ENCODE peak calls at places on chromosome 14, in six cellular contexts. F is IMR-90, W is H9, X is neuronal stem cell, O is H1, C is mesenchymal stem cell. Z is an unnamed sample.
A peak's percentile ranks its signal among the peaks of the same experiment; 100 is the strongest.

GRCh38 chr14:80996049-80996901 is 40.9 kb downstream of the TSHR start:
- DNase-seq in F (peak; percentile 84), W (no peak), X (no peak), O (no peak), C (peak; percentile 74), Z (peak; percentile 36)

GRCh38 chr14:71583705-71584104 is 348.5 kb upstream of the RGS6 start:
- DNase-seq in F (no peak), W (no peak), X (no peak), O (no peak), C (no peak), Z (no peak)

GRCh38 chr14:33848706-33849454 is 102.0 kb downstream of the EGLN3 start:
- DNase-seq in F (peak; percentile 10), W (peak; percentile 94), X (peak; percentile 85), O (peak; percentile 89), C (peak; percentile 75), Z (peak; percentile 98)

GRCh38 chr14:90676859-90677258 is 139.4 kb downstream of the TTC7B start:
- DNase-seq in F (peak; percentile 66), W (no peak), X (no peak), O (no peak), C (peak; percentile 90), Z (no peak)

GRCh38 chr14:51539571-51540037 is 112.1 kb upstream of the FRMD6 start:
- DNase-seq in F (peak; percentile 92), W (no peak), X (no peak), O (no peak), C (peak; percentile 83), Z (peak; percentile 86)

GRCh38 chr14:88245321-88245720 is 77.7 kb downstream of the KCNK10 start:
- DNase-seq in F (no peak), W (no peak), X (no peak), O (no peak), C (no peak), Z (no peak)

GRCh38 chr14:33647385-33647786 is 303.5 kb downstream of the EGLN3 start:
- DNase-seq in F (peak; percentile 91), W (no peak), X (no peak), O (no peak), C (peak; percentile 96), Z (peak; percentile 61)

GRCh38 chr14:21768116-21768874 is 94.7 kb upstream of the OR4E1 start:
- DNase-seq in F (peak; percentile 1), W (peak; percentile 58), X (peak; percentile 42), O (no peak), C (peak; percentile 14), Z (peak; percentile 86)

GRCh38 chr14:24880689-24881088 is 169.3 kb downstream of the STXBP6 start:
- DNase-seq in F (peak; percentile 20), W (no peak), X (no peak), O (no peak), C (peak; percentile 41), Z (no peak)

GRCh38 chr14:55556929-55557623 is 22.9 kb upstream of the KTN1 start:
- DNase-seq in F (peak; percentile 84), W (no peak), X (no peak), O (no peak), C (peak; percentile 77), Z (peak; percentile 20)

GRCh38 chr14:29039171-29039570 is 272.6 kb downstream of the FOXG1 start:
- DNase-seq in F (peak; percentile 50), W (no peak), X (no peak), O (no peak), C (peak; percentile 1), Z (peak; percentile 57)

GRCh38 chr14:49997991-49998390 is 105.1 kb downstream of the ARF6 start:
- DNase-seq in F (no peak), W (no peak), X (no peak), O (no peak), C (no peak), Z (no peak)

GRCh38 chr14:55212611-55213010 is 21.2 kb upstream of the DLGAP5 start:
- DNase-seq in F (no peak), W (peak; percentile 33), X (no peak), O (no peak), C (no peak), Z (no peak)

GRCh38 chr14:39426605-39427004 is 5.6 kb downstream of the FBXO33 start:
- DNase-seq in F (peak; percentile 59), W (no peak), X (no peak), O (no peak), C (peak; percentile 26), Z (peak; percentile 50)

GRCh38 chr14:20935303-20935984 is 19.8 kb upstream of the RNASE2 start:
- DNase-seq in F (no peak), W (no peak), X (no peak), O (no peak), C (no peak), Z (no peak)

GRCh38 chr14:103205541-103205906 is 82.3 kb downstream of the TNFAIP2 start:
- DNase-seq in F (no peak), W (no peak), X (no peak), O (no peak), C (no peak), Z (no peak)

GRCh38 chr14:103207038-103207403 is 83.8 kb downstream of the TNFAIP2 start:
- DNase-seq in F (no peak), W (peak; percentile 80), X (no peak), O (peak; percentile 69), C (peak; percentile 27), Z (peak; percentile 71)

GRCh38 chr14:103207404-103208072 is 84.3 kb downstream of the TNFAIP2 start:
- DNase-seq in F (no peak), W (peak; percentile 36), X (no peak), O (no peak), C (peak; percentile 29), Z (no peak)

GRCh38 chr14:103204852-103205540 is 81.7 kb downstream of the TNFAIP2 start:
- DNase-seq in F (peak; percentile 28), W (no peak), X (no peak), O (no peak), C (no peak), Z (peak; percentile 60)

GRCh38 chr14:103206023-103206481 is 82.8 kb downstream of the TNFAIP2 start:
- DNase-seq in F (no peak), W (no peak), X (no peak), O (no peak), C (no peak), Z (no peak)
- H3K27ac ChIP-seq in F (no peak overlapping the region), W (no peak overlapping the region), X (no peak overlapping the region), O (no peak overlapping the region), C (no peak overlapping the region), Z (no peak overlapping the region)

GRCh38 chr14:85344847-85345591 is 184.9 kb upstream of the FLRT2 start:
- DNase-seq in F (no peak), W (no peak), X (no peak), O (no peak), C (no peak), Z (no peak)

GRCh38 chr14:85350667-85351066 is 179.3 kb upstream of the FLRT2 start:
- DNase-seq in F (no peak), W (no peak), X (no peak), O (no peak), C (no peak), Z (no peak)
- H2BK15ac ChIP-seq in F (no peak overlapping the region), W (no peak overlapping the region), X (no peak overlapping the region), O (no peak overlapping the region), C (no peak overlapping the region), Z (no peak overlapping the region)

GRCh38 chr14:104371917-104372316 is 207.6 kb upstream of the C14orf180 start:
- DNase-seq in F (no peak), W (no peak), X (no peak), O (no peak), C (no peak), Z (no peak)
- H3K27ac ChIP-seq in F (no peak overlapping the region), W (no peak overlapping the region), X (no peak overlapping the region), O (no peak overlapping the region), C (no peak overlapping the region), Z (no peak overlapping the region)

GRCh38 chr14:64856528-64857445 is 22.9 kb downstream of the SPTB start:
- DNase-seq in F (no peak), W (no peak), X (no peak), O (no peak), C (no peak), Z (peak; percentile 44)

GRCh38 chr14:64861916-64862315 is 17.8 kb downstream of the SPTB start:
- DNase-seq in F (no peak), W (no peak), X (no peak), O (no peak), C (no peak), Z (peak; percentile 71)

GRCh38 chr14:64855732-64856527 is 23.8 kb downstream of the SPTB start:
- DNase-seq in F (no peak), W (no peak), X (no peak), O (no peak), C (no peak), Z (peak; percentile 44)

GRCh38 chr14:64857979-64858740 is 21.5 kb downstream of the SPTB start:
- DNase-seq in F (no peak), W (no peak), X (no peak), O (no peak), C (no peak), Z (peak; percentile 55)

DNA sequence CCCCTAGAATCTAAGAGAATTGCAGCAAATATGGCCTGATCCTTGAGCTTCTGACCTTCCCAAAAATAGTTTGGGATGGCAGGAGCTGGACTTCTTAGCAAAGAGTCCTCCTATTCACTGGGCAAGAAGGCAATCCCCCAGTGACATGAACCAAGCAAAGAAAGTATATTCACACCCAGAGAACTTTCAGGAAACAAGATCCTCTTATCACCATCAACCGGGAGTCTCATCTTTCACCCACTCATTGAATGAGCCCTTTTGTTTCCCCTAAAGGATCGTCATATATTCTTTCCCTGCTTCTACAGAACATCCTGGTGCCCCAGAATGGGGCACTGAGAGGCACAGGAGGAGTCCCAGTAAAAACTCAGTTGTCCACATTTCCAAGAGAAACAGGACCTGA is 19.7 kb downstream of the SPTB start:
- DNase-seq in F (no peak), W (no peak), X (no peak), O (no peak), C (no peak), Z (no peak)
- H2BK15ac ChIP-seq in F (no peak overlapping the region), W (no peak overlapping the region), X (no peak overlapping the region), O (no peak overlapping the region), C (no peak overlapping the region), Z (no peak overlapping the region)

DNA sequence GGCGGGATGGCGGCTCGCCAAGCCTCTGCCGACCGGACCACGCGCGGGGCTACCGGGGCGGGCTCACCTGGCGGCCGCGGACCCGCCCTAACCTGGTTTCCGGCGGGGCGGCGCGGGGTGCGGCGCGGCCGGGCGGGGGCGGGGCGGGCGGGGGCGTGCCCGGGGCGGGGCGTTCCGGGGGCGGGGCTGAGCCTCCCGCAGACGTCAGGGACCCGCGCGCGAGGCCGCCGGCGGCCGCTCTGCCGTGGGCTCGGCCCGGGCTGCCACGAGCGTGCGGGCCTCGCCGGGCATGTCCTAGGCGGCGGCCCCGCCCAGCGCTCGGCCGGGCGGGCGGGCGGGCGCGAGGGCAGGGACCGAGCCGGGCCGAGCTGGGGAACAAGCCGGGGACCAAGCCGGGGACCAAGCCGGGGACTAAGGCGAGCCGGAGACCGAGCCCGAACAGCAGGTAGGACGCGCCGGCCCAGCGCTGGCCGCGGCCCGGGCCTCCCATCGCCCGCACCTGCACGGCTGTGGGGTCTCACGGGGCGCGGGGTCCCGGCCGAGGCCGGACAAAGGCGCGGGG is at the start of gene CEP170B:
- DNase-seq in F (peak; percentile 21), W (peak; percentile 62), X (no peak), O (no peak), C (peak; percentile 37), Z (peak; percentile 32)
- H3K27ac ChIP-seq in F (peak within 1 kb of the TSS; percentile 70), W (no peak within 1 kb of the TSS), X (no peak within 1 kb of the TSS), O (peak within 1 kb of the TSS; percentile 49), C (no peak within 1 kb of the TSS), Z (peak within 1 kb of the TSS; percentile 47)

GRCh38 chr14:105568859-105569766 is 42.7 kb downstream of the TMEM121 start:
- DNase-seq in F (no peak), W (no peak), X (no peak), O (no peak), C (no peak), Z (no peak)

GRCh38 chr14:105570482-105570881 is 44.1 kb downstream of the TMEM121 start:
- DNase-seq in F (no peak), W (no peak), X (no peak), O (no peak), C (no peak), Z (no peak)
- H2BK15ac ChIP-seq in F (no peak overlapping the region), W (no peak overlapping the region), X (no peak overlapping the region), O (no peak overlapping the region), C (no peak overlapping the region), Z (no peak overlapping the region)